ENCODE peak calls at places on chromosomes 5 and 9, in ten cellular contexts. M, X, A, P, N, F, Y, K, R and U are unnamed samples.

GRCh38 chr5:136198453-136198852 is 5.5 kb upstream of the SMIM32 start:
- DNase-seq in M (no peak), X (no peak), A (no peak), P (no peak), N (no peak), F (no peak), Y (no peak), K (no peak), R (no peak), U (no peak)

GRCh38 chr9:112867275-112867991 is 23.2 kb downstream of the SLC46A2 start:
- DNase-seq in M (no peak), X (peak; percentile 75), A (no peak), P (peak; percentile 92), N (no peak), F (peak; percentile 77), Y (peak; percentile 77), K (no peak), R (no peak), U (peak; percentile 71)

GRCh38 chr9:137320555-137321384 is 18.7 kb upstream of the NRARP start:
- DNase-seq in M (peak; percentile 19), X (no peak), A (no peak), P (no peak), N (no peak), F (no peak), Y (no peak), K (no peak), R (no peak), U (no peak)

GRCh38 chr5:171307843-171308452 is 1.1 kb upstream of the TLX3 start:
- DNase-seq in M (no peak), X (no peak), A (no peak), P (no peak), N (no peak), F (no peak), Y (no peak), K (no peak), R (no peak), U (no peak)

GRCh38 chr5:28408186-28408585 is 1369.8 kb upstream of the CDH9 start:
- DNase-seq in M (no peak), X (no peak), A (no peak), P (peak; percentile 96), N (no peak), F (peak; percentile 1), Y (peak; percentile 94), K (no peak), R (no peak), U (peak; percentile 37)

GRCh38 chr5:80255425-80255751 is 460 bp downstream of the SERINC5 start:
- DNase-seq in M (peak; percentile 69), X (no peak), A (no peak), P (peak; percentile 53), N (no peak), F (peak; percentile 59), Y (peak; percentile 68), K (peak; percentile 67), R (no peak), U (no peak)

GRCh38 chr5:159518361-159518760 is 188.1 kb upstream of the IL12B start:
- DNase-seq in M (no peak), X (no peak), A (peak; percentile 58), P (peak; percentile 89), N (no peak), F (peak; percentile 75), Y (peak; percentile 72), K (no peak), R (no peak), U (no peak)

GRCh38 chr9:114060711-114061110 is 17.4 kb downstream of the AMBP start:
- DNase-seq in M (no peak), X (no peak), A (peak; percentile 42), P (no peak), N (no peak), F (no peak), Y (no peak), K (no peak), R (no peak), U (no peak)

GRCh38 chr5:91122663-91123062 is 260.5 kb downstream of the ARRDC3 start:
- DNase-seq in M (no peak), X (no peak), A (no peak), P (no peak), N (no peak), F (no peak), Y (no peak), K (no peak), R (no peak), U (no peak)

GRCh38 chr9:35333551-35333950 is 156.4 kb upstream of the RUSC2 start:
- DNase-seq in M (no peak), X (no peak), A (no peak), P (peak; percentile 67), N (no peak), F (peak; percentile 74), Y (peak; percentile 82), K (no peak), R (no peak), U (peak; percentile 52)

GRCh38 chr9:130450344-130451003 is 5.7 kb downstream of the ASS1 start:
- DNase-seq in M (no peak), X (no peak), A (peak; percentile 94), P (no peak), N (no peak), F (no peak), Y (no peak), K (no peak), R (no peak), U (no peak)

GRCh38 chr5:72408602-72409001 is 88.4 kb downstream of the PTCD2 start:
- DNase-seq in M (no peak), X (no peak), A (no peak), P (no peak), N (no peak), F (peak; percentile 59), Y (no peak), K (no peak), R (no peak), U (no peak)

GRCh38 chr9:132166599-132166998 is 4.7 kb downstream of the NTNG2 start:
- DNase-seq in M (no peak), X (no peak), A (no peak), P (no peak), N (no peak), F (no peak), Y (no peak), K (no peak), R (no peak), U (no peak)

GRCh38 chr5:5980601-5981000 is 397.7 kb downstream of the MED10 start:
- DNase-seq in M (no peak), X (no peak), A (no peak), P (no peak), N (no peak), F (no peak), Y (no peak), K (no peak), R (no peak), U (no peak)

GRCh38 chr5:1732238-1732880 is 67.3 kb downstream of the MRPL36 start:
- DNase-seq in M (no peak), X (no peak), A (peak; percentile 29), P (no peak), N (no peak), F (no peak), Y (no peak), K (no peak), R (no peak), U (no peak)

GRCh38 chr9:137449081-137449844 is 8.1 kb upstream of the ENTPD8 start:
- DNase-seq in M (no peak), X (no peak), A (no peak), P (no peak), N (no peak), F (no peak), Y (no peak), K (no peak), R (no peak), U (no peak)

GRCh38 chr5:176628406-176629228 is 1.7 kb downstream of the SNCB start:
- DNase-seq in M (no peak), X (no peak), A (no peak), P (peak; percentile 37), N (no peak), F (no peak), Y (no peak), K (no peak), R (no peak), U (no peak)
- H3K4me3 ChIP-seq in M (no peak overlapping the region), X (no peak overlapping the region), A (no peak overlapping the region), P (no peak overlapping the region), N (no peak overlapping the region), F (no peak overlapping the region), Y (no peak overlapping the region), K (no peak overlapping the region), R (no peak overlapping the region), U (no peak overlapping the region)

DNA sequence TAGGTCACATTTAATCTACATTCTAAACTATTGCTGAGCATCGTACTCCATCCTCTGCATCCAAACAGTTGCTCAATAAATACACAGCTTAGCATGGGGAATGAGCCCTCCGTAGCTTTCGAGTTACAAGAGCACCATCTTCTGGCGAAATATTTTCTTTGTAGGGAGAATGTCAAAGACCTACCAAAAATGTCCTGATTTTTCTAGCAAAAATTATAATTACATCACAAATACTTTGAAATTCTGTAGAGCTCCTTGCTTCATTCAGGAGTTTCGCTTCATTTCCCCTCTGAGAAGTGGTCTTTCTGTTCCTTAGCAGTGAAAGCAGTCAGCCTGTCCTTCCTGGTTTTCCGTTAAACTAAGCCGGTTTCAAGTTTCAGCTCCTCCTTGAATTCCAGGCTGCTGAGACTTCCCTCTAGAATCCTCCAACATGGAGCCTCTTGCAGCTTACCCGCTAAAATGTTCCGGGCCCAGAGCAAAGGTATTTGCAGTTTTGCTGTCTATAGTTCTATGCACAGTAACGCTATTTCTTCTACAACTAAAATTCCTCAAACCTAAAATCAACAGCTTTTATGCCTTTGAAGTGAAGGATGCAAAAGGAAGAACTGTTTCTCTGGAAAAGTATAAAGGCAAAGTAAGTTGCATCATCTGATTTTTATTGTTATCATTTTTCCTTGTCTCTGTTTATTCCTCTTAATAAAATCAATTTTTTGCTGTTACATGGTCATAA is at the start of gene GPX8:
- DNase-seq in M (no peak), X (peak; percentile 77), A (no peak), P (peak; percentile 72), N (no peak), F (peak; percentile 93), Y (peak; percentile 90), K (no peak), R (no peak), U (peak; percentile 67)
- H3K4me3 ChIP-seq in M (peak within 1 kb of the TSS; percentile 61), X (peak within 1 kb of the TSS; percentile 63), A (peak within 1 kb of the TSS; percentile 9), P (peak within 1 kb of the TSS; percentile 91), N (no peak within 1 kb of the TSS), F (peak within 1 kb of the TSS; percentile 68), Y (peak within 1 kb of the TSS; percentile 82), K (peak within 1 kb of the TSS; percentile 62), R (peak within 1 kb of the TSS; percentile 20), U (peak within 1 kb of the TSS; percentile 60)

DNA sequence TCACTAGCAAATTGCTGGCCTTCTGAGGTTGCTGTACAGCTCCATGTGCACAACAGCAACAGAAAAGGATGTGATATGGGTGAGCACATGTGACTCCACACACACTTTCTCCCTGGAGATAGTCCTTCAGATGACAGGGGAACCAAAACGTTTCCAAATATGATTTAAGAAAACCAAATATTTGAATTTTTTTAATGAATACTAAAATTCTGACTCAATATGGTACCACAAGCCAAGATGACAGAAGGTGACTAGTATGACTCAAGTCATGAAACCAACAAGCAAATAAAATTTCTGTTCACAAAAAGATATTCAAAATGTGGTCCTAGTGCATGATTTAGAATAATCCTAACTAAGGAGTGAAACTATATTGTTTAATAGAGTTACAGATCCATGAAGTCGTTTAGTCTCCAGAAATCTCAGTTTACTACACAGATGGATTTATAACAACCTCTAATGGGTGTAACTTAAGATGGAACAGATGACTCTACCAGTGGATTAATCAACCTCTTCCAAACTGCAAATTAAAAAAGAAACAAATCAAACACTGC is 144.8 kb upstream of the PIK3R1 start:
- DNase-seq in M (no peak), X (no peak), A (no peak), P (no peak), N (no peak), F (peak; percentile 20), Y (no peak), K (no peak), R (no peak), U (no peak)
- H3K4me3 ChIP-seq in M (no peak overlapping the region), X (no peak overlapping the region), A (no peak overlapping the region), P (no peak overlapping the region), N (no peak overlapping the region), F (no peak overlapping the region), Y (no peak overlapping the region), K (no peak overlapping the region), R (no peak overlapping the region), U (no peak overlapping the region)

GRCh38 chr9:98777618-98778017 is 18.7 kb downstream of the ANKS6 start:
- DNase-seq in M (no peak), X (no peak), A (no peak), P (no peak), N (no peak), F (no peak), Y (no peak), K (no peak), R (no peak), U (no peak)
- H3K4me3 ChIP-seq in M (no peak overlapping the region), X (no peak overlapping the region), A (no peak overlapping the region), P (no peak overlapping the region), N (no peak overlapping the region), F (no peak overlapping the region), Y (no peak overlapping the region), K (no peak overlapping the region), R (no peak overlapping the region), U (no peak overlapping the region)